ENCODE peak calls at places on chromosomes 13 and 19, in five cellular contexts. One of them, this sample, is unnamed.

GRCh38 chr13:95676100-95676774 is 702 bp upstream of the DNAJC3 start:
- DNase-seq in endothelial cell of umbilical vein: peak
- DNase-seq in HepG2: peak
- DNase-seq in K562: peak
- DNase-seq in GM12878: no peak
- DNase-seq in this sample: peak

GRCh38 chr19:623974-624373 is 9.4 kb downstream of the POLRMT start:
- DNase-seq in endothelial cell of umbilical vein: no peak
- DNase-seq in HepG2: no peak
- DNase-seq in K562: no peak
- DNase-seq in GM12878: no peak
- DNase-seq in this sample: peak

GRCh38 chr13:66528903-66529576 is 701.1 kb downstream of the PCDH9 start:
- DNase-seq in endothelial cell of umbilical vein: no peak
- DNase-seq in HepG2: no peak
- DNase-seq in K562: no peak
- DNase-seq in GM12878: no peak
- DNase-seq in this sample: no peak

GRCh38 chr19:49949735-49950589 is 11.0 kb downstream of the SIGLEC11 start:
- DNase-seq in endothelial cell of umbilical vein: no peak
- DNase-seq in HepG2: no peak
- DNase-seq in K562: peak
- DNase-seq in GM12878: no peak
- DNase-seq in this sample: no peak

GRCh38 chr13:20590568-20590967 is 23.6 kb downstream of the IFT88 start:
- DNase-seq in endothelial cell of umbilical vein: no peak
- DNase-seq in HepG2: no peak
- DNase-seq in K562: no peak
- DNase-seq in GM12878: no peak
- DNase-seq in this sample: no peak

GRCh38 chr19:41548954-41549688 is 26.8 kb upstream of the CEACAM21 start:
- DNase-seq in endothelial cell of umbilical vein: peak
- DNase-seq in HepG2: no peak
- DNase-seq in K562: peak
- DNase-seq in GM12878: no peak
- DNase-seq in this sample: no peak

GRCh38 chr13:37192986-37193385 is 87.5 kb upstream of the CSNK1A1L start:
- DNase-seq in endothelial cell of umbilical vein: no peak
- DNase-seq in HepG2: no peak
- DNase-seq in K562: no peak
- DNase-seq in GM12878: no peak
- DNase-seq in this sample: no peak

GRCh38 chr19:37654118-37654517 is 1.1 kb downstream of the ZFP30 start:
- DNase-seq in endothelial cell of umbilical vein: no peak
- DNase-seq in HepG2: no peak
- DNase-seq in K562: peak
- DNase-seq in GM12878: no peak
- DNase-seq in this sample: peak

GRCh38 chr13:60351326-60351725 is 45.7 kb upstream of the TDRD3 start:
- DNase-seq in endothelial cell of umbilical vein: peak
- DNase-seq in HepG2: no peak
- DNase-seq in K562: no peak
- DNase-seq in GM12878: no peak
- DNase-seq in this sample: no peak

GRCh38 chr13:76892488-76892887 is 6.3 kb upstream of the KCTD12 start:
- DNase-seq in endothelial cell of umbilical vein: no peak
- DNase-seq in HepG2: no peak
- DNase-seq in K562: no peak
- DNase-seq in GM12878: no peak
- DNase-seq in this sample: no peak

GRCh38 chr19:53374288-53374687 is 8.8 kb downstream of the ZNF525 start:
- DNase-seq in endothelial cell of umbilical vein: no peak
- DNase-seq in HepG2: no peak
- DNase-seq in K562: no peak
- DNase-seq in GM12878: no peak
- DNase-seq in this sample: no peak

GRCh38 chr19:45767881-45768643 is 990 bp downstream of the SIX5 start:
- DNase-seq in endothelial cell of umbilical vein: peak
- DNase-seq in HepG2: peak
- DNase-seq in K562: peak
- DNase-seq in GM12878: no peak
- DNase-seq in this sample: peak

GRCh38 chr13:29698106-29698505 is 102.6 kb upstream of the SLC7A1 start:
- DNase-seq in endothelial cell of umbilical vein: no peak
- DNase-seq in HepG2: no peak
- DNase-seq in K562: no peak
- DNase-seq in GM12878: no peak
- DNase-seq in this sample: no peak

GRCh38 chr19:16850133-16850532 is 20.9 kb downstream of the SIN3B start:
- DNase-seq in endothelial cell of umbilical vein: no peak
- DNase-seq in HepG2: no peak
- DNase-seq in K562: no peak
- DNase-seq in GM12878: no peak
- DNase-seq in this sample: no peak

GRCh38 chr13:103471896-103472295 is 405.7 kb upstream of the SLC10A2 start:
- DNase-seq in endothelial cell of umbilical vein: no peak
- DNase-seq in HepG2: no peak
- DNase-seq in K562: no peak
- DNase-seq in GM12878: no peak
- DNase-seq in this sample: peak

GRCh38 chr19:44710483-44710882 is 11.5 kb downstream of the CEACAM16 start:
- DNase-seq in endothelial cell of umbilical vein: no peak
- DNase-seq in HepG2: no peak
- DNase-seq in K562: no peak
- DNase-seq in GM12878: no peak
- DNase-seq in this sample: no peak

GRCh38 chr13:65856464-65856863 is 1373.7 kb downstream of the PCDH9 start:
- DNase-seq in endothelial cell of umbilical vein: no peak
- DNase-seq in HepG2: no peak
- DNase-seq in K562: no peak
- DNase-seq in GM12878: no peak
- DNase-seq in this sample: no peak

GRCh38 chr13:113418722-113419049 is 34.6 kb downstream of the ADPRHL1 start:
- DNase-seq in endothelial cell of umbilical vein: no peak
- DNase-seq in HepG2: no peak
- DNase-seq in K562: no peak
- DNase-seq in GM12878: no peak
- DNase-seq in this sample: no peak

GRCh38 chr19:42400404-42400803 is 10.3 kb upstream of the CNFN start:
- DNase-seq in endothelial cell of umbilical vein: no peak
- DNase-seq in HepG2: no peak
- DNase-seq in K562: no peak
- DNase-seq in GM12878: no peak
- DNase-seq in this sample: no peak

GRCh38 chr13:102872131-102872530 is 26.3 kb downstream of the ERCC5 start:
- DNase-seq in endothelial cell of umbilical vein: no peak
- DNase-seq in HepG2: no peak
- DNase-seq in K562: no peak
- DNase-seq in GM12878: no peak
- DNase-seq in this sample: no peak

GRCh38 chr13:21054313-21054712 is 7.1 kb downstream of the LATS2 start:
- DNase-seq in endothelial cell of umbilical vein: no peak
- DNase-seq in HepG2: no peak
- DNase-seq in K562: no peak
- DNase-seq in GM12878: no peak
- DNase-seq in this sample: no peak

GRCh38 chr13:75749407-75749806 is 113.3 kb downstream of the LMO7 start:
- DNase-seq in endothelial cell of umbilical vein: no peak
- DNase-seq in HepG2: no peak
- DNase-seq in K562: no peak
- DNase-seq in GM12878: no peak
- DNase-seq in this sample: no peak

GRCh38 chr13:110568649-110569048 is 7.1 kb upstream of the RAB20 start:
- DNase-seq in endothelial cell of umbilical vein: no peak
- DNase-seq in HepG2: no peak
- DNase-seq in K562: no peak
- DNase-seq in GM12878: no peak
- DNase-seq in this sample: no peak

GRCh38 chr13:73422973-73423372 is 364.2 kb downstream of the KLF5 start:
- DNase-seq in endothelial cell of umbilical vein: no peak
- DNase-seq in HepG2: no peak
- DNase-seq in K562: no peak
- DNase-seq in GM12878: no peak
- DNase-seq in this sample: no peak

GRCh38 chr13:73492811-73493210 is 434.0 kb downstream of the KLF5 start:
- DNase-seq in endothelial cell of umbilical vein: no peak
- DNase-seq in HepG2: no peak
- DNase-seq in K562: no peak
- DNase-seq in GM12878: no peak
- DNase-seq in this sample: no peak

GRCh38 chr19:49142866-49143335 is 12.3 kb downstream of the HRC start:
- DNase-seq in endothelial cell of umbilical vein: peak
- DNase-seq in HepG2: no peak
- DNase-seq in K562: peak
- DNase-seq in GM12878: no peak
- DNase-seq in this sample: peak

DNA sequence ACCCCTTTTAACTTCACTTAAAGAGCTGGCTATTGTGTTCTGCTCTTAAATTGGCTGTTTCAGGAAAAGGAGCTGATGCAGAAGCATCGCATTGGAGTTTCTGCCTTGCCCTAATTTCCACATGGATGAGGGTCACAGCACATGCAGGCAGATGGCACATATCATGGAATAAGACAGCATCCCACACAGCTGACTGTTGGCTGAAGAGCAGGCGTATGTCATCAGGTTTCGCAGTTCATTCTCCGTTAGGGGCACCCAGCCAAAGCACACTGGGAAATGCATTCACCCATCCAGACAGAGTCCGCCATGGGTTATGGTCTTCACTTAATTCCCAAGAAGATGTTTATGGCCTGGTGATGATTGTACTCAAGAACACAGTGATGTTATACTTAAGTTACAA is 572.5 kb downstream of the LIG4 start:
- DNase-seq in endothelial cell of umbilical vein: no peak
- DNase-seq in HepG2: no peak
- DNase-seq in K562: no peak
- DNase-seq in GM12878: no peak
- DNase-seq in this sample: no peak
- TF ChIP-seq MYC in endothelial cell of umbilical vein: no peak
- TF ChIP-seq MYC in HepG2: no peak
- TF ChIP-seq MYC in K562: no peak
- TF ChIP-seq MYC in GM12878: no peak
- TF ChIP-seq MYC in this sample: no peak

DNA sequence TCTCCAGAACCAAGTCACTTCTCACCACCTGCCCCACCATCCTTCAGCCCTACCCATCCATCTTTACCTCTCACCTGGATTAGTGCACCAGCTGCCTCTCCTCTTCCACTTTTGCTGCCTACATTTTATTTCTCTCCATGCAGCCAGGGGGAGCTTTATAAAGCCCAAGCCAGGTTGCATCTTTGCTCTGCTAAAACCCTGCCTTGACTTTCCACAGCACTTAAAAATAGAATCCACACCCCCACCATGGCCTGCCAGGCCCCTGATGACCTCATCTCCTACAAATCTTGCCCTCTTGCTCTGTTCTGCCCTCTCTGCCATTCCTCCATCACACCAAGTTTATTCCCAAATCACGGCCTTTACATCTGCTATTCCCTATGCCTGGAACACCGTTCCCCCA is 1.8 kb downstream of the HOOK2 start:
- DNase-seq in endothelial cell of umbilical vein: no peak
- DNase-seq in HepG2: no peak
- DNase-seq in K562: no peak
- DNase-seq in GM12878: no peak
- DNase-seq in this sample: no peak
- H3K27ac ChIP-seq in endothelial cell of umbilical vein: no peak
- H3K27ac ChIP-seq in HepG2: no peak
- H3K27ac ChIP-seq in K562: no peak
- H3K27ac ChIP-seq in GM12878: no peak
- H3K27ac ChIP-seq in this sample: no peak

DNA sequence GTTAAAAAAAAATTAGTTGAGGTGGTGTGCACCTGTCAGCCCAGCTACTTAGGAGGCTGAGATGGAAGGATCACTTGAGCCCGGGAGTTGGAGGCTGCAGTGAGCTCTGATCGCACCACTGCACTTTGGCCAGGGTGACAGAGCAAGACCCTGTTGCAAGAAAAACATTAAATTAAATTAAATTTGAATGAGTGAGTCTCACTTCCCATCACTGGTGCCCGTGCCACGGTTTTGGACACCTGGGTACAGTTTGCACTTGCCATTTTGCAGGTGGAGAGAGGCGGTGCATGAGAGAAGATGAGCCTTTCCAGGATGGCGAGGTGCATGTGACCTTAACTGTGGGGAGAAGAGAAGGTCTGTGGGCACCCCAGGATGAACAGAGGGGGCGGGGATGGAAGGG is 60.3 kb upstream of the ZNF536 start:
- DNase-seq in endothelial cell of umbilical vein: no peak
- DNase-seq in HepG2: no peak
- DNase-seq in K562: no peak
- DNase-seq in GM12878: no peak
- DNase-seq in this sample: no peak
- TF ChIP-seq MYC in endothelial cell of umbilical vein: no peak
- TF ChIP-seq MYC in HepG2: no peak
- TF ChIP-seq MYC in K562: no peak
- TF ChIP-seq MYC in GM12878: no peak
- TF ChIP-seq MYC in this sample: no peak

DNA sequence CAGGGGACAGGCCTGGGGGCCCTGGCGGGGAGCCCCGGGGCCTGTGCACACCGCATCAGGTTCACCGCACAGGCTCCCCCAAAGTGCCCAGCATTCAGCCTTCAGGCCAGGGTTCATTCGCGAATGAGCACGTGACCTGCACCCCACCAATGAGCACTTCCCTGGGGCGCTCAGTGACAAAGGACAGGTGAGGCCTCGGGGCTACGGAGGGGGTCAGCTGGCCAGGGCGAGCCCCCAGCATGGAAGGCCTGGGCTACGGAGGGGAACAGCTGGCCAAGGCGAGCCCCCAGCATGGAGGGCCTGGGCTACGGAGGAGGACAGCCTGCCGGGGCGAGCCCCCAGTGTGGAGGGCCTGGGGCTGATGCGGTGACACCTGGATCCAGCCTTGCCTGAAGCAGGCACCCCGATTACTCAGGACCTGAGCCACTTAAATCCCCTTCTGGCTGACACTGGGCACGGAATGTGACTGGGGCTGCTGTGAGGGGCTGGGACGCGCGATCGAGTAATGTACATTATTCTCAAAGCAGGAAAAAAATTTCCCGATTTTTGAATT is 23.1 kb downstream of the TCF3 start:
- DNase-seq in endothelial cell of umbilical vein: no peak
- DNase-seq in HepG2: no peak
- DNase-seq in K562: no peak
- DNase-seq in GM12878: no peak
- DNase-seq in this sample: no peak
- H3K27ac ChIP-seq in endothelial cell of umbilical vein: no peak
- H3K27ac ChIP-seq in HepG2: no peak
- H3K27ac ChIP-seq in K562: no peak
- H3K27ac ChIP-seq in GM12878: no peak
- H3K27ac ChIP-seq in this sample: no peak

This sample was measured in A549.